ENCODE peak calls at places on chromosomes 2 and 18, in four cellular contexts. One of them, this sample, is unnamed.
A peak's percentile ranks its signal among the peaks of the same experiment; 100 is the strongest.

GRCh38 chr2:164560181-164560792 is 61.0 kb downstream of the GRB14 start:
- DNase-seq in fibroblast of the aortic adventitia: peak; percentile 70
- DNase-seq in fibroblast of lung: peak; percentile 20
- DNase-seq in heart left ventricle: no peak
- DNase-seq in this sample: peak; percentile 34

GRCh38 chr2:96147593-96148201 is 2.5 kb upstream of the DUSP2 start:
- DNase-seq in heart left ventricle: no peak
- DNase-seq in fibroblast of the aortic adventitia: peak; percentile 3
- DNase-seq in fibroblast of lung: no peak
- DNase-seq in this sample: no peak

GRCh38 chr18:36628435-36629094 is 200.2 kb downstream of the TPGS2 start:
- DNase-seq in fibroblast of the aortic adventitia: peak; percentile 59
- DNase-seq in fibroblast of lung: peak; percentile 19
- DNase-seq in heart left ventricle: no peak
- DNase-seq in this sample: peak; percentile 85

GRCh38 chr2:66578067-66578852 is 143.3 kb downstream of the MEIS1 start:
- DNase-seq in fibroblast of the aortic adventitia: peak; percentile 80
- DNase-seq in heart left ventricle: no peak
- DNase-seq in fibroblast of lung: no peak
- DNase-seq in this sample: peak; percentile 18

GRCh38 chr2:119433636-119434327 is 2.1 kb downstream of the TMEM37 start:
- DNase-seq in fibroblast of lung: no peak
- DNase-seq in heart left ventricle: no peak
- DNase-seq in fibroblast of the aortic adventitia: no peak
- DNase-seq in this sample: no peak

GRCh38 chr2:183034806-183035205 is 3.5 kb downstream of the NCKAP1 start:
- DNase-seq in heart left ventricle: no peak
- DNase-seq in fibroblast of lung: peak; percentile 81
- DNase-seq in fibroblast of the aortic adventitia: peak; percentile 27
- DNase-seq in this sample: peak; percentile 57

GRCh38 chr18:76847926-76848325 is 25.6 kb downstream of the ZNF236 start:
- DNase-seq in fibroblast of the aortic adventitia: no peak
- DNase-seq in heart left ventricle: no peak
- DNase-seq in fibroblast of lung: no peak
- DNase-seq in this sample: no peak

GRCh38 chr2:239532859-239533258 is 132.0 kb upstream of the HDAC4 start:
- DNase-seq in fibroblast of lung: no peak
- DNase-seq in heart left ventricle: no peak
- DNase-seq in fibroblast of the aortic adventitia: no peak
- DNase-seq in this sample: no peak

GRCh38 chr2:128640166-128640846 is 321.6 kb upstream of the HS6ST1 start:
- DNase-seq in heart left ventricle: no peak
- DNase-seq in fibroblast of the aortic adventitia: peak; percentile 16
- DNase-seq in fibroblast of lung: no peak
- DNase-seq in this sample: no peak

GRCh38 chr2:75710220-75710576 is 517 bp downstream of the GCFC2 start:
- DNase-seq in heart left ventricle: no peak
- DNase-seq in fibroblast of the aortic adventitia: peak; percentile 45
- DNase-seq in fibroblast of lung: no peak
- DNase-seq in this sample: no peak

GRCh38 chr18:54606835-54607212 is 15.8 kb downstream of the DYNAP start:
- DNase-seq in fibroblast of the aortic adventitia: no peak
- DNase-seq in fibroblast of lung: no peak
- DNase-seq in heart left ventricle: no peak
- DNase-seq in this sample: no peak

GRCh38 chr2:74559912-74560311 is 5.4 kb downstream of the DOK1 start:
- DNase-seq in heart left ventricle: no peak
- DNase-seq in fibroblast of lung: no peak
- DNase-seq in fibroblast of the aortic adventitia: no peak
- DNase-seq in this sample: no peak

GRCh38 chr2:80496770-80497169 is 192.2 kb upstream of the LRRTM1 start:
- DNase-seq in heart left ventricle: no peak
- DNase-seq in fibroblast of lung: peak; percentile 87
- DNase-seq in fibroblast of the aortic adventitia: peak; percentile 67
- DNase-seq in this sample: peak; percentile 42

GRCh38 chr2:27297195-27297594 is 11.1 kb downstream of the UCN start:
- DNase-seq in heart left ventricle: peak; percentile 2
- DNase-seq in fibroblast of the aortic adventitia: no peak
- DNase-seq in fibroblast of lung: no peak
- DNase-seq in this sample: no peak

GRCh38 chr2:183759033-183759432 is 634.8 kb downstream of the NUP35 start:
- DNase-seq in fibroblast of lung: no peak
- DNase-seq in fibroblast of the aortic adventitia: no peak
- DNase-seq in heart left ventricle: no peak
- DNase-seq in this sample: no peak

GRCh38 chr18:30489890-30490643 is 552.5 kb downstream of the DSC3 start:
- DNase-seq in heart left ventricle: no peak
- DNase-seq in fibroblast of lung: no peak
- DNase-seq in fibroblast of the aortic adventitia: no peak
- DNase-seq in this sample: no peak

GRCh38 chr18:12067671-12068070 is 26.0 kb upstream of the ANKRD62 start:
- DNase-seq in heart left ventricle: no peak
- DNase-seq in fibroblast of the aortic adventitia: no peak
- DNase-seq in fibroblast of lung: no peak
- DNase-seq in this sample: no peak

GRCh38 chr2:111100765-111101162 is 19.9 kb upstream of the BCL2L11 start:
- DNase-seq in fibroblast of lung: no peak
- DNase-seq in heart left ventricle: no peak
- DNase-seq in fibroblast of the aortic adventitia: no peak
- DNase-seq in this sample: no peak

GRCh38 chr2:238092486-238093035 is 7.6 kb upstream of the ESPNL start:
- DNase-seq in fibroblast of lung: no peak
- DNase-seq in fibroblast of the aortic adventitia: no peak
- DNase-seq in heart left ventricle: no peak
- DNase-seq in this sample: no peak

GRCh38 chr2:121689356-121689755 is 40.1 kb upstream of the CLASP1 start:
- DNase-seq in fibroblast of lung: peak; percentile 46
- DNase-seq in heart left ventricle: no peak
- DNase-seq in fibroblast of the aortic adventitia: peak; percentile 44
- DNase-seq in this sample: peak; percentile 66

GRCh38 chr2:205774028-205774427 is 91.7 kb downstream of the NRP2 start:
- DNase-seq in fibroblast of the aortic adventitia: no peak
- DNase-seq in fibroblast of lung: no peak
- DNase-seq in heart left ventricle: no peak
- DNase-seq in this sample: no peak

GRCh38 chr2:216388046-216388884 is 16.0 kb upstream of the MARCHF4 start:
- DNase-seq in heart left ventricle: no peak
- DNase-seq in fibroblast of lung: no peak
- DNase-seq in fibroblast of the aortic adventitia: no peak
- DNase-seq in this sample: no peak

GRCh38 chr2:62270728-62271127 is 74.8 kb downstream of the B3GNT2 start:
- DNase-seq in heart left ventricle: peak; percentile 48
- DNase-seq in fibroblast of lung: peak; percentile 25
- DNase-seq in fibroblast of the aortic adventitia: peak; percentile 50
- DNase-seq in this sample: no peak

GRCh38 chr18:46239549-46239948 is 135.4 kb downstream of the HAUS1 start:
- DNase-seq in fibroblast of the aortic adventitia: peak; percentile 10
- DNase-seq in fibroblast of lung: no peak
- DNase-seq in heart left ventricle: no peak
- DNase-seq in this sample: peak; percentile 21

GRCh38 chr2:190843874-190844699 is 36.5 kb upstream of the GLS start:
- DNase-seq in fibroblast of the aortic adventitia: peak; percentile 34
- DNase-seq in fibroblast of lung: peak; percentile 73
- DNase-seq in heart left ventricle: no peak
- DNase-seq in this sample: no peak

GRCh38 chr18:33918571-33918970 is 306.1 kb downstream of the NOL4 start:
- DNase-seq in fibroblast of lung: no peak
- DNase-seq in fibroblast of the aortic adventitia: no peak
- DNase-seq in heart left ventricle: no peak
- DNase-seq in this sample: no peak
- TF ChIP-seq CTCF in fibroblast of lung: no peak
- TF ChIP-seq CTCF in fibroblast of the aortic adventitia: no peak
- TF ChIP-seq CTCF in heart left ventricle: no peak
- TF ChIP-seq CTCF in this sample: no peak

GRCh38 chr2:131105950-131106801 is 1.0 kb downstream of the PLEKHB2 start:
- DNase-seq in fibroblast of the aortic adventitia: peak; percentile 44
- DNase-seq in fibroblast of lung: peak; percentile 52
- DNase-seq in heart left ventricle: peak; percentile 46
- DNase-seq in this sample: peak; percentile 68

GRCh38 chr2:131105156-131105949 is at the start of gene PLEKHB2:
- DNase-seq in fibroblast of lung: peak; percentile 83
- DNase-seq in heart left ventricle: peak; percentile 93
- DNase-seq in fibroblast of the aortic adventitia: peak; percentile 86
- DNase-seq in this sample: peak; percentile 84

DNA sequence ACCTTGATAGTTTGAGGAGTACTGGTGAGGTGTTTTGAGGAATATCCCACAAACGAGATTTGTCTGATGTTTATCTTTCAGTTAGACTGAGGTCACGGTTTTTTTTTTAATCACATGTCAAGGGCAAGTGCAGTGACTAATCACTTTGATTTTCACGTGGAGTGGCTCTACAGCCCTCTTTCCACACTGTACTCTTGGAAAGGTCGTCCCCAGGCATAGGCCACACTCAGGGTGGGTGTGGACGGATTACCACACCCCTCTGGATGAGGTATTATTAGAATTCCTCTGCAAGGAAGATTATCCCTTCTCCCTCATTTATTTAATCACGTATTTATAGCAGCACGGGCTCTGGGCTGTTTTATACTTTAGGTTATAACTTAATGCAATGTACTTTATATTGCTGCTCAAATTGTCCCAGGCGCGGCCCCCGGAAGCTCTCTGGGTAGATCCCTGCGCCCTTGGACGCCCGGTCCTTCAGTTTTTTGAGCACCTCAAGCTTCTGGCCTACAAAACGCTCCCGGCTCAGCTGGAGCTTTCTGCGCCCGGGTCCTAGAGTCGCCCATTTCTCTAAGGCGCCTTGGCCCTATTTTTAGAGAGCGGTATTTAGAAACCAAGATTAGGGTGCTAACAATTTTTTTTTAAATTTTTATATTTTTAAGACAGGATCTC is 515 bp upstream of the PLEKHB2 start:
- DNase-seq in heart left ventricle: peak; percentile 74
- DNase-seq in fibroblast of the aortic adventitia: peak; percentile 85
- DNase-seq in fibroblast of lung: peak; percentile 65
- DNase-seq in this sample: peak; percentile 83
- H3K4me3 ChIP-seq in heart left ventricle: peak overlapping the region; percentile 98
- H3K4me3 ChIP-seq in fibroblast of the aortic adventitia: peak overlapping the region; percentile 57
- H3K4me3 ChIP-seq in fibroblast of lung: peak overlapping the region; percentile 85
- H3K4me3 ChIP-seq in this sample: peak overlapping the region; percentile 91

GRCh38 chr2:196404276-196404675 is 232.9 kb upstream of the STK17B start:
- DNase-seq in fibroblast of the aortic adventitia: peak; percentile 32
- DNase-seq in fibroblast of lung: peak; percentile 32
- DNase-seq in heart left ventricle: no peak
- DNase-seq in this sample: no peak
- TF ChIP-seq CTCF in fibroblast of the aortic adventitia: no peak
- TF ChIP-seq CTCF in fibroblast of lung: no peak
- TF ChIP-seq CTCF in heart left ventricle: no peak
- TF ChIP-seq CTCF in this sample: no peak

GRCh38 chr2:98148968-98149697 is 62.2 kb downstream of the VWA3B start:
- DNase-seq in fibroblast of lung: peak; percentile 77
- DNase-seq in heart left ventricle: no peak
- DNase-seq in fibroblast of the aortic adventitia: peak; percentile 79
- DNase-seq in this sample: peak; percentile 66
- H3K4me3 ChIP-seq in fibroblast of lung: peak overlapping the region; percentile 61
- H3K4me3 ChIP-seq in heart left ventricle: peak overlapping the region; percentile 9
- H3K4me3 ChIP-seq in fibroblast of the aortic adventitia: peak overlapping the region; percentile 40
- H3K4me3 ChIP-seq in this sample: peak overlapping the region; percentile 43

DNA sequence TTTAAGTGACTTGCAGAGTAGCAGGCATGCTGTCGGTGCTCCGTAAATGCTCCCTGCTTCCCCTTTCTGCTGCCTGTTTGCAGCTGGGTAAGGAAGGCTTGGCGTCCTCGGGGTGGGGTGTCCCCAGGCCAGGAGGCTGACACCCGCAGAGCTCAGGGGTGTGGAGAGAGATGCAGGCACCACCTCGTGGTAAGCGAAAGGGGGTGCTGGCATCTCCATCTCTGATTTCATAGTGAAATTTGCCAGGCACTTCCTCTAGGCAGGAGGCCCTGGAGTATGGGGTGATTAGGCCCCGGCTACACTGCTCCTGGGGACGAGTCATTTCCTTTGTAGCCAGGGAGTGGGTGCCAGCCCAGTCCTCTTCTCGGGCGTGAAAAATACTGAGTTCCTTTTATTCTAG is 160.4 kb downstream of the KLHL29 start:
- DNase-seq in heart left ventricle: no peak
- DNase-seq in fibroblast of the aortic adventitia: peak; percentile 59
- DNase-seq in fibroblast of lung: no peak
- DNase-seq in this sample: peak; percentile 34
- TF ChIP-seq CTCF in heart left ventricle: no peak
- TF ChIP-seq CTCF in fibroblast of the aortic adventitia: peak; percentile 18
- TF ChIP-seq CTCF in fibroblast of lung: no peak
- TF ChIP-seq CTCF in this sample: no peak

GRCh38 chr2:169363570-169364150 is 1.3 kb upstream of the LRP2 start:
- DNase-seq in fibroblast of lung: no peak
- DNase-seq in heart left ventricle: no peak
- DNase-seq in fibroblast of the aortic adventitia: peak; percentile 2
- DNase-seq in this sample: no peak
- H3K4me3 ChIP-seq in fibroblast of lung: peak overlapping the region; percentile 44
- H3K4me3 ChIP-seq in heart left ventricle: peak overlapping the region; percentile 62
- H3K4me3 ChIP-seq in fibroblast of the aortic adventitia: peak overlapping the region; percentile 57
- H3K4me3 ChIP-seq in this sample: peak overlapping the region; percentile 52

GRCh38 chr2:227164745-227165350 is 424 bp downstream of the COL4A3 start:
- DNase-seq in fibroblast of lung: no peak
- DNase-seq in heart left ventricle: no peak
- DNase-seq in fibroblast of the aortic adventitia: no peak
- DNase-seq in this sample: no peak
- TF ChIP-seq CTCF in fibroblast of lung: no peak
- TF ChIP-seq CTCF in heart left ventricle: no peak
- TF ChIP-seq CTCF in fibroblast of the aortic adventitia: no peak
- TF ChIP-seq CTCF in this sample: no peak

This sample was measured in AG10803.